ENCODE peak calls at places on chromosomes 13 and 19, in ten cellular contexts. A is Calu3; G is AG10803; B is CD4-positive, alpha-beta T cell; U is left ventricle myocardium inferior; K is fibroblast of mammary gland; S is H9; O is body of pancreas; D is endothelial cell; N is retinal pigment epithelial cell. Z is an unnamed sample.

GRCh38 chr13:20090349-20090748 is 70.5 kb downstream of the GJA3 start:
- DNase-seq in A (no peak), G (no peak), B (no peak), U (no peak), K (peak), S (no peak), O (no peak), D (no peak), N (no peak), Z (no peak)

GRCh38 chr19:49453757-49454248 is 778 bp downstream of the ALDH16A1 start:
- DNase-seq in A (no peak), G (no peak), B (no peak), U (no peak), K (no peak), S (no peak), O (no peak), D (no peak), N (no peak), Z (no peak)

GRCh38 chr19:52474351-52475127 is 21.2 kb downstream of the ZNF578 start:
- DNase-seq in A (no peak), G (no peak), B (no peak), U (no peak), K (no peak), S (no peak), O (no peak), D (no peak), N (no peak), Z (no peak)

GRCh38 chr13:113004126-113004525 is 35.1 kb downstream of the MCF2L start:
- DNase-seq in A (no peak), G (no peak), B (no peak), U (no peak), K (no peak), S (no peak), O (no peak), D (no peak), N (no peak), Z (no peak)

GRCh38 chr19:5958074-5958850 is 19.7 kb downstream of the RANBP3 start:
- DNase-seq in A (no peak), G (no peak), B (no peak), U (no peak), K (no peak), S (no peak), O (no peak), D (no peak), N (no peak), Z (no peak)

GRCh38 chr13:113049981-113050380 is 55.6 kb upstream of the F7 start:
- DNase-seq in A (no peak), G (peak), B (no peak), U (no peak), K (no peak), S (no peak), O (no peak), D (no peak), N (no peak), Z (peak)

GRCh38 chr13:79385694-79386093 is 20.4 kb downstream of the RBM26 start:
- DNase-seq in A (no peak), G (no peak), B (no peak), U (no peak), K (peak), S (no peak), O (no peak), D (no peak), N (no peak), Z (no peak)

GRCh38 chr19:10230155-10230903 is 802 bp downstream of the S1PR2 start:
- DNase-seq in A (peak), G (peak), B (peak), U (peak), K (no peak), S (peak), O (peak), D (peak), N (no peak), Z (peak)

GRCh38 chr19:33064117-33064777 is 441 bp downstream of the RHPN2 start:
- DNase-seq in A (peak), G (no peak), B (no peak), U (no peak), K (no peak), S (peak), O (peak), D (peak), N (no peak), Z (peak)

GRCh38 chr13:38753878-38754277 is 67.0 kb downstream of the FREM2 start:
- DNase-seq in A (no peak), G (no peak), B (no peak), U (no peak), K (no peak), S (no peak), O (no peak), D (no peak), N (no peak), Z (no peak)

GRCh38 chr19:15264061-15264932 is 32.0 kb upstream of the EPHX3 start:
- DNase-seq in A (peak), G (peak), B (peak), U (peak), K (peak), S (peak), O (peak), D (peak), N (no peak), Z (peak)

GRCh38 chr13:95247857-95248256 is 53.4 kb downstream of the ABCC4 start:
- DNase-seq in A (no peak), G (no peak), B (no peak), U (no peak), K (no peak), S (no peak), O (no peak), D (no peak), N (no peak), Z (no peak)

GRCh38 chr13:40388617-40389016 is 277.8 kb downstream of the FOXO1 start:
- DNase-seq in A (no peak), G (peak), B (peak), U (no peak), K (no peak), S (no peak), O (no peak), D (no peak), N (no peak), Z (no peak)

GRCh38 chr19:13063461-13064091 is 39.1 kb downstream of the LYL1 start:
- DNase-seq in A (no peak), G (no peak), B (no peak), U (peak), K (no peak), S (no peak), O (no peak), D (no peak), N (no peak), Z (no peak)

GRCh38 chr13:27421101-27421881 is 3.1 kb upstream of the GTF3A start:
- DNase-seq in A (no peak), G (no peak), B (no peak), U (no peak), K (no peak), S (no peak), O (no peak), D (no peak), N (no peak), Z (no peak)

GRCh38 chr19:14540741-14541525 is 11.5 kb downstream of the TECR start:
- DNase-seq in A (no peak), G (no peak), B (no peak), U (no peak), K (no peak), S (no peak), O (no peak), D (no peak), N (no peak), Z (no peak)

GRCh38 chr19:44050740-44051653 is 839 bp upstream of the ZNF223 start:
- DNase-seq in A (peak), G (peak), B (no peak), U (no peak), K (no peak), S (peak), O (peak), D (no peak), N (no peak), Z (no peak)

GRCh38 chr13:35557475-35557874 is 81.0 kb upstream of the MAB21L1 start:
- DNase-seq in A (no peak), G (no peak), B (no peak), U (no peak), K (no peak), S (no peak), O (no peak), D (no peak), N (no peak), Z (no peak)

GRCh38 chr13:72823081-72823480 is 41.1 kb downstream of the PIBF1 start:
- DNase-seq in A (no peak), G (no peak), B (no peak), U (no peak), K (no peak), S (no peak), O (no peak), D (no peak), N (no peak), Z (no peak)

GRCh38 chr13:78609464-78610205 is 6.3 kb upstream of the POU4F1 start:
- DNase-seq in A (no peak), G (no peak), B (no peak), U (no peak), K (no peak), S (peak), O (no peak), D (peak), N (no peak), Z (peak)

GRCh38 chr19:42188665-42189064 is 28.8 kb downstream of the DEDD2 start:
- DNase-seq in A (no peak), G (no peak), B (no peak), U (no peak), K (no peak), S (no peak), O (no peak), D (no peak), N (no peak), Z (no peak)

GRCh38 chr19:42179501-42179817 is 38.0 kb downstream of the DEDD2 start:
- DNase-seq in A (no peak), G (no peak), B (no peak), U (no peak), K (no peak), S (no peak), O (no peak), D (no peak), N (no peak), Z (no peak)

GRCh38 chr19:42184401-42184861 is 33.0 kb downstream of the DEDD2 start:
- DNase-seq in A (peak), G (peak), B (peak), U (peak), K (peak), S (peak), O (peak), D (peak), N (no peak), Z (peak)

GRCh38 chr19:42189133-42189532 is 28.3 kb downstream of the DEDD2 start:
- DNase-seq in A (no peak), G (no peak), B (no peak), U (no peak), K (no peak), S (no peak), O (no peak), D (no peak), N (no peak), Z (no peak)

GRCh38 chr19:42185281-42185680 is 32.2 kb downstream of the DEDD2 start:
- DNase-seq in A (no peak), G (peak), B (no peak), U (no peak), K (peak), S (no peak), O (no peak), D (no peak), N (no peak), Z (no peak)
- TF ChIP-seq CTCF in A (no peak), G (no peak), B (no peak), U (no peak), K (no peak), S (no peak), O (no peak), D (no peak), N (no peak), Z (no peak)

GRCh38 chr19:16801599-16801998 is 27.6 kb upstream of the SIN3B start:
- DNase-seq in A (no peak), G (peak), B (no peak), U (no peak), K (peak), S (no peak), O (no peak), D (no peak), N (peak), Z (no peak)
- TF ChIP-seq CTCF in A (no peak), G (no peak), B (no peak), U (no peak), K (no peak), S (peak), O (no peak), D (no peak), N (peak), Z (no peak)

GRCh38 chr13:59043016-59043415 is 1120.7 kb downstream of the DIAPH3 start:
- DNase-seq in A (no peak), G (no peak), B (no peak), U (no peak), K (no peak), S (no peak), O (no peak), D (no peak), N (no peak), Z (no peak)
- TF ChIP-seq CTCF in A (no peak), G (no peak), B (no peak), U (no peak), K (no peak), S (no peak), O (no peak), D (no peak), N (no peak), Z (no peak)

DNA sequence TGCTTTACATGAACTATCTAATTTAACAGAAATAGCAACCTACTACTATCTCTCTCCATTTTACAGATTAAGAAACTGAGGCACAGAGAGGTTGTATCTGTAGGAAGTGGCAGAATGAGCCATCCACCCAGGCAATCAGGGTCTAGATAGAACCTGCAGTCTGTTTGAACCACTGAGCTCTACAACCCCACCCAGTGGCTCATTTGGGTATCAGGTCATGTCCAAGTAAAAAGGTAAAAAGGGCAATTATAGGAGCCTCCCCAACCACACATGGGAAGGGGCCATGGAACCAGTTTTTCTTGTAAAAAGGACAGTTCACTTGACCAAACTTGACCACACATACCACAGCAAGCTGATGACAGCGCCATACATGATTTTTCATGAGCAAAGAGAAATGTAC is 92.9 kb upstream of the SGCG start:
- DNase-seq in A (peak), G (peak), B (no peak), U (no peak), K (peak), S (peak), O (peak), D (peak), N (no peak), Z (peak)
- TF ChIP-seq CTCF in A (no peak), G (peak), B (peak), U (peak), K (peak), S (peak), O (peak), D (peak), N (peak), Z (peak)

DNA sequence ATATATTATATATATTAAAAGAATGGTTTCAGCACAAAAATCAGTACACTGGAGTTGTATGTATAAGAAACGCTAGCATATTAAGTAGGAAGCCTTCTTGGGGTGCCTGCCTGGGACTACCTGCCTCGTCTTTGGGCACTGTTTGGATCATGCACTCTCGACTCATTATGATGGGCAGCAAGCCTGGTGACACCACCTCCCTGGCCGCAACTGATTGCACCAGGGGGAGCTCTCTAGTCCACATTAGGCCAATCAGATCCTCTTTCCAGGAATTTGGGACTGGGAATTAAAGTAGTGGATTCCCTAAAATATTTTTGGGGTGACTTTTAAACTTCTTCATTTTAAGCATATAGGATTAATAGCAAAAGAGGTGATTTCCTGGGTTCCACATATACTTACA is 56.0 kb upstream of the RGCC start:
- DNase-seq in A (no peak), G (no peak), B (no peak), U (no peak), K (no peak), S (peak), O (no peak), D (no peak), N (no peak), Z (peak)
- TF ChIP-seq CTCF in A (no peak), G (no peak), B (no peak), U (no peak), K (peak), S (peak), O (no peak), D (no peak), N (no peak), Z (no peak)

GRCh38 chr13:25135896-25136295 is 36.2 kb downstream of the AMER2 start:
- DNase-seq in A (no peak), G (no peak), B (no peak), U (no peak), K (no peak), S (no peak), O (no peak), D (no peak), N (no peak), Z (no peak)

GRCh38 chr13:25136872-25137623 is 35.0 kb downstream of the AMER2 start:
- DNase-seq in A (no peak), G (no peak), B (no peak), U (no peak), K (no peak), S (peak), O (no peak), D (no peak), N (no peak), Z (no peak)

GRCh38 chr13:25141042-25141441 is 31.0 kb downstream of the AMER2 start:
- DNase-seq in A (no peak), G (no peak), B (no peak), U (no peak), K (no peak), S (no peak), O (no peak), D (no peak), N (no peak), Z (no peak)

GRCh38 chr13:25132984-25133383 is 37.0 kb downstream of the PABPC3 start:
- DNase-seq in A (no peak), G (no peak), B (no peak), U (no peak), K (peak), S (no peak), O (no peak), D (no peak), N (no peak), Z (no peak)

DNA sequence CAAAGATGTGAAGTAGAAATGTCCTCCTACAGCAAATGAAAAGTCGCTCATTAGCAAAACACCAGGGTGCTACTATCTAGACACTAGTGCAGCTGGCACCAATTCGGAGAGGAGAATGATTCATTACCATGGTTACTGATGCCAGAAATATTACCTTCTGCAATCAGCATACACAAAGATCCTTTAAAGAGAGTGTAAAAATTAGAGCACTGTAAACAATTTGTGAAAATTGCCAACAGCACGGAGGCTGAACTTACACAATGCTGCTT is 34.5 kb downstream of the AMER2 start:
- DNase-seq in A (no peak), G (no peak), B (no peak), U (no peak), K (no peak), S (no peak), O (no peak), D (no peak), N (no peak), Z (no peak)
- TF ChIP-seq CTCF in A (no peak), G (no peak), B (no peak), U (no peak), K (no peak), S (no peak), O (no peak), D (no peak), N (no peak), Z (no peak)

GRCh38 chr13:52447354-52447753 is 3.1 kb downstream of the VPS36 start:
- DNase-seq in A (no peak), G (no peak), B (no peak), U (no peak), K (no peak), S (no peak), O (no peak), D (no peak), N (no peak), Z (no peak)

GRCh38 chr13:52447815-52448552 is 2.5 kb downstream of the VPS36 start:
- DNase-seq in A (no peak), G (no peak), B (no peak), U (no peak), K (no peak), S (no peak), O (no peak), D (no peak), N (no peak), Z (no peak)

GRCh38 chr13:52450012-52450792 is at the start of gene VPS36:
- DNase-seq in A (peak), G (peak), B (peak), U (peak), K (peak), S (peak), O (peak), D (peak), N (peak), Z (peak)

GRCh38 chr13:52450793-52451116 is 321 bp upstream of the VPS36 start:
- DNase-seq in A (no peak), G (no peak), B (no peak), U (no peak), K (no peak), S (no peak), O (no peak), D (no peak), N (no peak), Z (no peak)

GRCh38 chr13:52449323-52450011 is 967 bp downstream of the VPS36 start:
- DNase-seq in A (no peak), G (no peak), B (no peak), U (no peak), K (no peak), S (no peak), O (no peak), D (no peak), N (no peak), Z (no peak)
- TF ChIP-seq CTCF in A (no peak), G (no peak), B (no peak), U (no peak), K (no peak), S (no peak), O (no peak), D (no peak), N (no peak), Z (no peak)

GRCh38 chr13:56886398-56886797 is 254.3 kb upstream of the PRR20A start:
- DNase-seq in A (no peak), G (no peak), B (no peak), U (no peak), K (no peak), S (no peak), O (no peak), D (no peak), N (no peak), Z (no peak)
- TF ChIP-seq CTCF in A (no peak), G (no peak), B (no peak), U (no peak), K (no peak), S (no peak), O (no peak), D (no peak), N (no peak), Z (no peak)

DNA sequence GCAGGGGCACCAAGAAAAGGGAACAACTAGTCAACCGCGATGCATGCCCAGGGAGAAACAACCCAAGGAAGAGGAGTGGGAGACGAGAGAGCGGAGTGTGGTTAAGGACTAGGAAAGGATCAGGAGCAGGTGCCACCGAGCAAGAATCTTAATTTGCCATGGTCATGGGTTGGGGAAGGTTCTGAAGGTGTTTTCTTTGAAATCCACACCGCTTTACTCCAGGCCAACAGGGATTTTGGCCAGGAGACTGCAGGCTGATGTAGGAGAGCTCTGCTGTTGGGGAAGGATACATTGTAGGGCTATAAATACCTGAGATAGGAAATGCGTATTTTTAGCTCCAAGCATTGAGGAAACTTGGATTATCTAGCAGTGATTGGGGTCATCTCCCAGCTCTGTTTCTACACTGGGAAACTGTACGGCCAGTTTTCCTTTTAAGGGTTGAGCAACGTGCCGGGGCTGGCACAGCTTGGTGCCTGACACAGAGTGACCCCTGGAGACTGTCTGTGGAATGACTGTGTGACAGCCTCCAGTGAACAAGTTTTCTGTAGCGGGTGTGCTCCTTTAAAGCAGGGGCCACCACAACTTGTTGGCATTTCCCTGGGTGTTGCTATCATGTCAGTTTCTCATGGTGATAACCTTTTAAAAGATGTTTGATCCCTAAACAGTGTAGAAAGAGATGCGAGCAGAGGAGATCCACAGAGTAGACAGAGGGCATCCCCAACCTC is 34.2 kb downstream of the ZNF536 start:
- DNase-seq in A (no peak), G (peak), B (no peak), U (peak), K (no peak), S (no peak), O (no peak), D (peak), N (no peak), Z (no peak)
- TF ChIP-seq CTCF in A (no peak), G (peak), B (no peak), U (peak), K (no peak), S (peak), O (peak), D (peak), N (peak), Z (no peak)